ENCODE peak calls at places on chromosomes 7 and 10, in seven cellular contexts. G is HTR-8/SVneo; R is midbrain; D is HT1080; J is M059J; E is activated CD4-positive, alpha-beta T cell treated with anti-CD3 and anti-CD28 coated beads, Interleukin-2, amount 10 ng/mL, durations not matched to agents 7 days and 5 days; C is skeletal muscle cell. M is an unnamed sample.

GRCh38 chr7:17474724-17475344 is 176.4 kb downstream of the AHR start:
- DNase-seq in G (peak; percentile 19), R (no peak), D (no peak), J (peak; percentile 18), E (no peak), C (no peak), M (no peak)

GRCh38 chr10:101774589-101775272 is 1.2 kb downstream of the FGF8 start:
- DNase-seq in G (no peak), R (no peak), D (no peak), J (no peak), E (no peak), C (no peak), M (no peak)

GRCh38 chr7:128867842-128868623 is 5.4 kb downstream of the ATP6V1F start:
- DNase-seq in G (no peak), R (no peak), D (no peak), J (no peak), E (no peak), C (no peak), M (no peak)

GRCh38 chr10:100014129-100014762 is 4.5 kb upstream of the DNMBP start:
- DNase-seq in G (no peak), R (no peak), D (no peak), J (no peak), E (no peak), C (no peak), M (peak; percentile 47)

GRCh38 chr7:124761164-124761715 is 4.4 kb downstream of the GPR37 start:
- DNase-seq in G (no peak), R (peak; percentile 34), D (no peak), J (no peak), E (no peak), C (no peak), M (no peak)

GRCh38 chr7:127189074-127189473 is 63.7 kb downstream of the GRM8 start:
- DNase-seq in G (no peak), R (peak; percentile 23), D (no peak), J (peak; percentile 3), E (no peak), C (no peak), M (no peak)

GRCh38 chr10:97701438-97702064 is 12.0 kb upstream of the MARVELD1 start:
- DNase-seq in G (peak; percentile 82), R (peak; percentile 85), D (peak; percentile 76), J (peak; percentile 70), E (peak; percentile 73), C (no peak), M (peak; percentile 21)

GRCh38 chr10:113454341-113455061 is 98.4 kb upstream of the HABP2 start:
- DNase-seq in G (peak; percentile 18), R (peak; percentile 27), D (peak; percentile 15), J (no peak), E (peak; percentile 26), C (no peak), M (peak; percentile 1)

GRCh38 chr10:80489371-80490112 is 35.4 kb downstream of the TSPAN14 start:
- DNase-seq in G (no peak), R (no peak), D (no peak), J (no peak), E (no peak), C (no peak), M (no peak)